ENCODE peak calls at places on chromosomes 7 and 10, in six cellular contexts. One of them, this sample, is unnamed. For H3K9me3 and H3K4me1, the result is how much of the 10 kb centered on the place peaks cover.

GRCh38 chr7:138363721-138364120 is 96.3 kb upstream of the TRIM24 start:
- DNase-seq in neuronal stem cell: no peak
- DNase-seq in transverse colon: no peak
- DNase-seq in HepG2: no peak
- DNase-seq in mammary epithelial cell: no peak
- DNase-seq in HCT116: no peak
- DNase-seq in this sample: no peak

GRCh38 chr10:103197177-103197576 is 4.1 kb upstream of the NT5C2 start:
- DNase-seq in neuronal stem cell: no peak
- DNase-seq in transverse colon: no peak
- DNase-seq in HepG2: peak
- DNase-seq in mammary epithelial cell: peak
- DNase-seq in HCT116: peak
- DNase-seq in this sample: no peak

GRCh38 chr10:18229839-18230238 is 89.6 kb downstream of the CACNB2 start:
- DNase-seq in neuronal stem cell: no peak
- DNase-seq in transverse colon: no peak
- DNase-seq in HepG2: no peak
- DNase-seq in mammary epithelial cell: peak
- DNase-seq in HCT116: no peak
- DNase-seq in this sample: no peak

GRCh38 chr10:124043310-124044142 is 49.9 kb downstream of the CHST15 start:
- DNase-seq in neuronal stem cell: no peak
- DNase-seq in transverse colon: peak
- DNase-seq in HepG2: peak
- DNase-seq in mammary epithelial cell: peak
- DNase-seq in HCT116: no peak
- DNase-seq in this sample: no peak

GRCh38 chr10:115936926-115937755 is 335.9 kb downstream of the GFRA1 start:
- DNase-seq in neuronal stem cell: no peak
- DNase-seq in transverse colon: no peak
- DNase-seq in HepG2: no peak
- DNase-seq in mammary epithelial cell: peak
- DNase-seq in HCT116: no peak
- DNase-seq in this sample: no peak

GRCh38 chr10:71608863-71609768 is 110.5 kb downstream of the C10orf105 start:
- DNase-seq in neuronal stem cell: peak
- DNase-seq in transverse colon: peak
- DNase-seq in HepG2: peak
- DNase-seq in mammary epithelial cell: peak
- DNase-seq in HCT116: peak
- DNase-seq in this sample: peak

GRCh38 chr7:14714161-14714728 is 188.3 kb downstream of the DGKB start:
- DNase-seq in neuronal stem cell: no peak
- DNase-seq in transverse colon: no peak
- DNase-seq in HepG2: no peak
- DNase-seq in mammary epithelial cell: no peak
- DNase-seq in HCT116: no peak
- DNase-seq in this sample: no peak

GRCh38 chr7:95066736-95067530 is 159.5 kb downstream of the PPP1R9A start:
- DNase-seq in neuronal stem cell: no peak
- DNase-seq in transverse colon: no peak
- DNase-seq in HepG2: peak
- DNase-seq in mammary epithelial cell: no peak
- DNase-seq in HCT116: no peak
- DNase-seq in this sample: no peak

GRCh38 chr10:73019100-73019499 is 64.5 kb upstream of the PLA2G12B start:
- DNase-seq in neuronal stem cell: no peak
- DNase-seq in transverse colon: no peak
- DNase-seq in HepG2: no peak
- DNase-seq in mammary epithelial cell: no peak
- DNase-seq in HCT116: no peak
- DNase-seq in this sample: no peak

GRCh38 chr10:77685494-77685893 is 47.9 kb upstream of the KCNMA1 start:
- DNase-seq in neuronal stem cell: no peak
- DNase-seq in transverse colon: no peak
- DNase-seq in HepG2: no peak
- DNase-seq in mammary epithelial cell: no peak
- DNase-seq in HCT116: no peak
- DNase-seq in this sample: no peak

GRCh38 chr10:12839941-12840611 is 161.4 kb downstream of the CCDC3 start:
- DNase-seq in neuronal stem cell: no peak
- DNase-seq in transverse colon: no peak
- DNase-seq in HepG2: no peak
- DNase-seq in mammary epithelial cell: no peak
- DNase-seq in HCT116: no peak
- DNase-seq in this sample: no peak

GRCh38 chr10:88883443-88883799 is 3.4 kb downstream of the STAMBPL1 start:
- DNase-seq in neuronal stem cell: no peak
- DNase-seq in transverse colon: no peak
- DNase-seq in HepG2: no peak
- DNase-seq in mammary epithelial cell: no peak
- DNase-seq in HCT116: no peak
- DNase-seq in this sample: no peak

GRCh38 chr7:120990468-120991118 is 2.1 kb downstream of the CPED1 start:
- DNase-seq in neuronal stem cell: no peak
- DNase-seq in transverse colon: no peak
- DNase-seq in HepG2: no peak
- DNase-seq in mammary epithelial cell: no peak
- DNase-seq in HCT116: no peak
- DNase-seq in this sample: no peak

GRCh38 chr7:7104314-7104698 is 78.0 kb upstream of the C1GALT1 start:
- DNase-seq in neuronal stem cell: no peak
- DNase-seq in transverse colon: no peak
- DNase-seq in HepG2: no peak
- DNase-seq in mammary epithelial cell: no peak
- DNase-seq in HCT116: no peak
- DNase-seq in this sample: no peak

GRCh38 chr7:96910484-96910883 is 94.9 kb upstream of the DLX6 start:
- DNase-seq in neuronal stem cell: no peak
- DNase-seq in transverse colon: no peak
- DNase-seq in HepG2: peak
- DNase-seq in mammary epithelial cell: peak
- DNase-seq in HCT116: no peak
- DNase-seq in this sample: no peak

GRCh38 chr10:110746254-110746826 is 102.2 kb downstream of the RBM20 start:
- DNase-seq in neuronal stem cell: peak
- DNase-seq in transverse colon: peak
- DNase-seq in HepG2: peak
- DNase-seq in mammary epithelial cell: peak
- DNase-seq in HCT116: peak
- DNase-seq in this sample: peak

GRCh38 chr7:124908258-124908657 is 21.4 kb downstream of the POT1 start:
- DNase-seq in neuronal stem cell: no peak
- DNase-seq in transverse colon: no peak
- DNase-seq in HepG2: no peak
- DNase-seq in mammary epithelial cell: no peak
- DNase-seq in HCT116: no peak
- DNase-seq in this sample: no peak

GRCh38 chr7:81482600-81483186 is 287.2 kb downstream of the HGF start:
- DNase-seq in neuronal stem cell: no peak
- DNase-seq in transverse colon: no peak
- DNase-seq in HepG2: peak
- DNase-seq in mammary epithelial cell: no peak
- DNase-seq in HCT116: peak
- DNase-seq in this sample: no peak

GRCh38 chr10:92891885-92892705 is 43.8 kb downstream of the EXOC6 start:
- DNase-seq in neuronal stem cell: no peak
- DNase-seq in transverse colon: peak
- DNase-seq in HepG2: peak
- DNase-seq in mammary epithelial cell: peak
- DNase-seq in HCT116: peak
- DNase-seq in this sample: no peak

GRCh38 chr10:32244421-32245207 is 102.3 kb downstream of the EPC1 start:
- DNase-seq in neuronal stem cell: no peak
- DNase-seq in transverse colon: no peak
- DNase-seq in HepG2: no peak
- DNase-seq in mammary epithelial cell: no peak
- DNase-seq in HCT116: no peak
- DNase-seq in this sample: no peak

GRCh38 chr10:132104471-132105301 is 38.9 kb downstream of the JAKMIP3 start:
- DNase-seq in neuronal stem cell: no peak
- DNase-seq in transverse colon: no peak
- DNase-seq in HepG2: no peak
- DNase-seq in mammary epithelial cell: no peak
- DNase-seq in HCT116: no peak
- DNase-seq in this sample: no peak

GRCh38 chr10:63458177-63458576 is 7.6 kb downstream of the JMJD1C start:
- DNase-seq in neuronal stem cell: no peak
- DNase-seq in transverse colon: no peak
- DNase-seq in HepG2: no peak
- DNase-seq in mammary epithelial cell: no peak
- DNase-seq in HCT116: no peak
- DNase-seq in this sample: no peak

GRCh38 chr10:63057509-63057908 is 75.6 kb upstream of the NRBF2 start:
- DNase-seq in neuronal stem cell: no peak
- DNase-seq in transverse colon: no peak
- DNase-seq in HepG2: no peak
- DNase-seq in mammary epithelial cell: no peak
- DNase-seq in HCT116: no peak
- DNase-seq in this sample: no peak

GRCh38 chr10:101028446-101029244 is 2.3 kb downstream of the PDZD7 start:
- DNase-seq in neuronal stem cell: no peak
- DNase-seq in transverse colon: no peak
- DNase-seq in HepG2: no peak
- DNase-seq in mammary epithelial cell: no peak
- DNase-seq in HCT116: no peak
- DNase-seq in this sample: no peak

GRCh38 chr7:19920200-19920599 is 146.8 kb upstream of the TMEM196 start:
- DNase-seq in neuronal stem cell: no peak
- DNase-seq in transverse colon: no peak
- DNase-seq in HepG2: no peak
- DNase-seq in mammary epithelial cell: no peak
- DNase-seq in HCT116: no peak
- DNase-seq in this sample: no peak

GRCh38 chr7:99737726-99738125 is 2.7 kb upstream of the CYP3A7 start:
- DNase-seq in neuronal stem cell: no peak
- DNase-seq in transverse colon: no peak
- DNase-seq in HepG2: no peak
- DNase-seq in mammary epithelial cell: peak
- DNase-seq in HCT116: no peak
- DNase-seq in this sample: no peak

GRCh38 chr10:90592903-90593302 is 264.9 kb downstream of the HTR7 start:
- DNase-seq in neuronal stem cell: peak
- DNase-seq in transverse colon: no peak
- DNase-seq in HepG2: peak
- DNase-seq in mammary epithelial cell: peak
- DNase-seq in HCT116: peak
- DNase-seq in this sample: no peak

DNA sequence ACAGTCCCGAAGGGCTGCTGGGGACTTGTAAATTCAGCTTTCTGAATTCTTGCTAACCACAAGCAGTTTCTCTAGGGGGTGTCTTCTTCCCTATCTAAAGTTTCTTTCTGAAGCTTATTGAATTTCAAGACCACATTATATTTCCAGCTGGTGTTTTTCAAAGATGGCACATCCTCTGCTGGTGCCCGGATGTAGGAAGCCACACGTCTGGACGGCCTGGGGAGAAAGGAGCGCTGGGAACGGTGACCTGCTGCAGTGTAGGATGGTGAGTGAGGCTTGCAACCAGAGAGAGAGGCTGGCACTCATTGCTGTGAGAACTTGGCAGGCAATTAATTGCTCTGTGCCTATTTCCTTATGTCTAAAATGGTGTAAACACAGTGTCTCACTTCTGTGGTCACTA is 776.4 kb downstream of the TYW1 start:
- DNase-seq in neuronal stem cell: no peak
- DNase-seq in transverse colon: no peak
- DNase-seq in HepG2: no peak
- DNase-seq in mammary epithelial cell: no peak
- DNase-seq in HCT116: no peak
- DNase-seq in this sample: no peak
- H3K9me3 ChIP-seq in neuronal stem cell: under half
- H3K9me3 ChIP-seq in transverse colon: under half
- H3K9me3 ChIP-seq in HepG2: under half
- H3K9me3 ChIP-seq in mammary epithelial cell: under half
- H3K9me3 ChIP-seq in HCT116: under half
- H3K9me3 ChIP-seq in this sample: under half

GRCh38 chr10:33315891-33316290 is 18.6 kb downstream of the NRP1 start:
- DNase-seq in neuronal stem cell: no peak
- DNase-seq in transverse colon: no peak
- DNase-seq in HepG2: no peak
- DNase-seq in mammary epithelial cell: no peak
- DNase-seq in HCT116: no peak
- DNase-seq in this sample: no peak
- H3K27ac ChIP-seq in neuronal stem cell: no peak
- H3K27ac ChIP-seq in transverse colon: no peak
- H3K27ac ChIP-seq in HepG2: no peak
- H3K27ac ChIP-seq in mammary epithelial cell: no peak
- H3K27ac ChIP-seq in HCT116: no peak
- H3K27ac ChIP-seq in this sample: no peak

DNA sequence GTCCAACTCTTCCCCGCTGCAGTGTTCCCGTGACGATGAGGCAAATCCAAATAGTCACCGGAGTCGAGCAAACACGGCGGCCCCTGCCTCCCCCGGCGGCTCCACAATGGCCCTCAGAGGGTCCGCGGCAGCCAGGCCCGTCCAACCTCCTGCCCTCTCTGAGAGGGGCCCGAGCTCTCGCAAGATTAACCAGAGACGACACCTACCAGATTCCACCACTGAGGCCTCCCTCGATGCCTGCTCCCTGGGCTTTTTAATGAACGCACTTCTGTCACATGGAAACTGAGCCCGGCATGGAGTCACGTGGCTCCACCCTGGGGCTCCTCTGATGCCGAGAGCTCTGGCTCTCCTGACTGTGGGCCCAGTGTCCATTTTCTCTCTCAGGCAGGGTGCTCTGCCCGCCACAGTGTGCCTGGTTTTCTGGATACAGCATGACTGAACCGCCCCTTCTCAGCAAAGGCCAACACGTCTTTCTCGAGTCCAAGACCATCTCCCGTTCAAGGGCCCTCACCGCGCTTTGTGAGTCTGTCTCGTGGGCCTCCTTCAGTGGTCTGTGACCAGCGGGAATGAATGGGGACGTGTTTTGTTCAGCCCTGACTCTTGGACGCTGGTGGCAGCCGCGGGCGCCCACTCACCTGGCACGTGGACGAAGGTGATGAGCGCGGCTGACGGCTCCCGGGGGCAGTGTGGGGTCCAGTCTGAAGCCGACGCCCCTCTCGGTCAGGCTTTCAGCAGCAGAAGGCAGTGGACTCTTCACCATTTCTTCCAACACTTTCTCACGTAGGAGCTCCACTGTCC is 30.1 kb downstream of the AMZ1 start:
- DNase-seq in neuronal stem cell: no peak
- DNase-seq in transverse colon: no peak
- DNase-seq in HepG2: no peak
- DNase-seq in mammary epithelial cell: no peak
- DNase-seq in HCT116: no peak
- DNase-seq in this sample: no peak
- H3K4me1 ChIP-seq in neuronal stem cell: under half
- H3K4me1 ChIP-seq in transverse colon: under half
- H3K4me1 ChIP-seq in HepG2: under half
- H3K4me1 ChIP-seq in mammary epithelial cell: under half
- H3K4me1 ChIP-seq in HCT116: under half
- H3K4me1 ChIP-seq in this sample: half or more

DNA sequence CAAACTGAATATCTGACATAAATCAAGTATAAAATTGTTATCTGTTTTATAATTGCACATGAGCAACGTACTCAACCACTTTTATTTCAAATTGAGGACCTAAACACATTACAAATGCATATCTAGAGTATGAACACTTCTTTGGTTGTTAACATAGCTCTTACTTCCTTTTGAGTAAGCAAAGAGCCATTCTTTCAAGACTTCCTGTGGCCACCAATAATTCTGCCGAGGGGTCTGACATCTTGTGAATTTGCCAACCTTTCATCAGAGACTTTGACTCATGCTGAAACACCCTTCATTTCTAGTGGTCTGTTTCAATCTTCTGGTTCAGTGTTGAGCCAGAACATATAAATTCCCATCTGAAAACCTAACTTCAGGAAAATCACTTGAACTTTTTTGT is 59.4 kb downstream of the CDK14 start:
- DNase-seq in neuronal stem cell: no peak
- DNase-seq in transverse colon: no peak
- DNase-seq in HepG2: no peak
- DNase-seq in mammary epithelial cell: peak
- DNase-seq in HCT116: no peak
- DNase-seq in this sample: no peak
- H3K9me3 ChIP-seq in neuronal stem cell: under half
- H3K9me3 ChIP-seq in transverse colon: under half
- H3K9me3 ChIP-seq in HepG2: under half
- H3K9me3 ChIP-seq in mammary epithelial cell: under half
- H3K9me3 ChIP-seq in HCT116: under half
- H3K9me3 ChIP-seq in this sample: under half